ENCODE peak calls at places on chromosome 21, in seven cellular contexts. H, K, Y, O, G, U and D are unnamed samples.
A peak's percentile ranks its signal among the peaks of the same experiment; 100 is the strongest.

GRCh38 chr21:27149034-27149433 is 182.1 kb upstream of the ADAMTS5 start:
- DNase-seq in U (no peak), O (no peak), Y (no peak), K (no peak), G (no peak), H (no peak), D (no peak)

GRCh38 chr21:45303111-45303615 is 15.5 kb upstream of the POFUT2 start:
- DNase-seq in K (no peak), H (peak; percentile 78), O (no peak), Y (no peak), U (peak; percentile 74), G (no peak), D (no peak)

GRCh38 chr21:44950351-44950750 is 10.5 kb downstream of the SLX9 start:
- DNase-seq in U (no peak), K (no peak), G (no peak), O (no peak), Y (no peak), H (no peak), D (no peak)

GRCh38 chr21:32298658-32299081 is at the start of gene MRAP:
- DNase-seq in O (no peak), K (peak; percentile 46), G (no peak), Y (no peak), H (peak; percentile 66), U (no peak), D (no peak)

GRCh38 chr21:32257952-32258785 is 20.7 kb downstream of the MIS18A start:
- DNase-seq in K (peak; percentile 77), O (peak; percentile 69), G (peak; percentile 81), Y (peak; percentile 73), U (peak; percentile 82), H (no peak), D (peak; percentile 73)

GRCh38 chr21:27213328-27213727 is 246.4 kb upstream of the ADAMTS5 start:
- DNase-seq in O (no peak), U (no peak), H (no peak), G (no peak), K (no peak), Y (no peak), D (no peak)

GRCh38 chr21:24050233-24050632 is 1557.0 kb downstream of the MRPL39 start:
- DNase-seq in U (no peak), H (no peak), K (no peak), G (no peak), O (no peak), Y (no peak), D (no peak)

GRCh38 chr21:44727321-44727720 is 15.9 kb upstream of the TSPEAR start:
- DNase-seq in Y (no peak), H (peak; percentile 33), O (no peak), K (no peak), G (no peak), U (no peak), D (no peak)

GRCh38 chr21:32207096-32207716 is 71.6 kb downstream of the MIS18A start:
- DNase-seq in H (no peak), K (no peak), U (no peak), O (no peak), Y (no peak), G (peak; percentile 76), D (no peak)

GRCh38 chr21:21675601-21676000 is 677.4 kb downstream of the NCAM2 start:
- DNase-seq in U (no peak), K (no peak), G (no peak), H (no peak), O (no peak), Y (no peak), D (no peak)

GRCh38 chr21:21668198-21668597 is 670.0 kb downstream of the NCAM2 start:
- DNase-seq in H (no peak), K (no peak), U (no peak), Y (no peak), O (no peak), G (no peak), D (no peak)

GRCh38 chr21:21673959-21674358 is 675.8 kb downstream of the NCAM2 start:
- DNase-seq in G (no peak), K (no peak), O (no peak), U (no peak), Y (no peak), H (no peak), D (no peak)
- TF ChIP-seq EP300 in G (no peak), K (no peak), O (no peak), U (no peak), Y (no peak), H (no peak), D (no peak)

GRCh38 chr21:38392722-38393121 is 105.6 kb downstream of the ERG start:
- DNase-seq in G (no peak), U (no peak), Y (no peak), K (no peak), H (no peak), O (no peak), D (no peak)

GRCh38 chr21:38389891-38390290 is 108.4 kb downstream of the ERG start:
- DNase-seq in H (no peak), K (no peak), O (no peak), G (no peak), Y (no peak), U (no peak), D (no peak)

GRCh38 chr21:38386967-38387366 is 111.3 kb downstream of the ERG start:
- DNase-seq in K (no peak), O (no peak), H (no peak), G (no peak), U (no peak), Y (no peak), D (no peak)

GRCh38 chr21:38388219-38388618 is 110.1 kb downstream of the ERG start:
- DNase-seq in O (no peak), U (no peak), Y (no peak), H (no peak), G (no peak), K (no peak), D (no peak)

GRCh38 chr21:38388684-38389676 is 109.3 kb downstream of the ERG start:
- DNase-seq in Y (no peak), O (no peak), U (no peak), H (no peak), G (no peak), K (no peak), D (no peak)
- H3K4me1 ChIP-seq in Y (no peaks in the 10 kb centered on the region), O (no peaks in the 10 kb centered on the region), U (no peaks in the 10 kb centered on the region), H (peaks cover 3% of the 10 kb centered on the region), G (no peaks in the 10 kb centered on the region), K (no peaks in the 10 kb centered on the region), D (no peaks in the 10 kb centered on the region)

DNA sequence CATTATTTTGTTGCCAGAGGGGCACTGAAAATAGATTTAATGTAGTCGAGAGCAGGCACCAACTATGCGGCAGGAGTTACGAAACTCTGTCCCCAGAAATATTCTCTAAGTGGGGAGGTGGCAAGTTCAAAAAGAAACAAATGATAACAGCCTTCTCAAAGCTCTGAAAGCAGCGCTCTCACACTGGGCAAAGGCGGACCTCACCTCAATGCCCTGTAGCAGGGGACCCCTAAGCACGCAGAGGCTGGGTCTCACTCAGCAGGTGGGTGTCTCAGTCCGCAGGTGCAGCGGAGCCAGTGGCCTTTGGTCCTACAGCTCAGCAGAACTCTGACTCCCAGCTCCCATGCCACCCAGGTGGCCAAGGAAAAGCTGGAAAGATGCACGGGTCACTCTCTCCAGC is 21.8 kb upstream of the TMPRSS2 start:
- DNase-seq in G (no peak), Y (no peak), K (no peak), H (no peak), U (no peak), O (no peak), D (peak; percentile 25)
- H3K27ac ChIP-seq in G (no peak overlapping the region), Y (no peak overlapping the region), K (no peak overlapping the region), H (peak overlapping the region; percentile 22), U (no peak overlapping the region), O (no peak overlapping the region), D (peak overlapping the region; percentile 2)

GRCh38 chr21:28799926-28800325 is 192.8 kb downstream of the LTN1 start:
- DNase-seq in O (no peak), Y (no peak), K (no peak), G (no peak), H (no peak), U (peak; percentile 72), D (no peak)

GRCh38 chr21:28804089-28804670 is 188.5 kb downstream of the LTN1 start:
- DNase-seq in Y (no peak), K (no peak), H (no peak), U (no peak), O (no peak), G (no peak), D (no peak)

GRCh38 chr21:28801906-28802305 is 190.8 kb downstream of the LTN1 start:
- DNase-seq in O (no peak), G (no peak), H (no peak), K (no peak), Y (no peak), U (no peak), D (no peak)

GRCh38 chr21:28810826-28811524 is 181.7 kb downstream of the LTN1 start:
- DNase-seq in K (no peak), O (no peak), H (no peak), Y (no peak), G (no peak), U (no peak), D (no peak)

DNA sequence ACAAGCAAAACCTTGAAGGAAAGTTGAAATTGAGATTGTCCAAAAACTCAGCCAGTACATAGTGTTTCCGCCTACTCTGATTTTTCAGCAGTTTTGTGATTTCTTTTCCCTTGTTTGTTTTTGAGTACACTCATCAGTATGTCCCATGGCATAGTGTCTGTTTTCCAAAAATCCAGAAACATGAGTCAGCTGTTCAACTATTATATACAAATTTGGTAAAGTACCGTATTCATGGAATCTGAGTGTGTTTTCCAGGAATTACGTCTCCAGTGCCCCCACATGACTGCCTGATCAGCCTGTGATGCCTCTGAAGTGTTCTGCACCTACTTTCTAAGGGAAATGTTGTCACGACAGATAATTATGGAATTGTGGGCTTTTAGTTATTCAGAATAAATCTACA is 186.8 kb downstream of the LTN1 start:
- DNase-seq in K (no peak), U (no peak), O (no peak), Y (no peak), H (no peak), G (no peak), D (no peak)
- TF ChIP-seq EP300 in K (no peak), U (no peak), O (no peak), Y (no peak), H (peak; percentile 33), G (no peak), D (no peak)

GRCh38 chr21:39025198-39025597 is 158.1 kb downstream of the PSMG1 start:
- DNase-seq in Y (no peak), U (peak; percentile 38), H (no peak), G (no peak), O (no peak), K (no peak), D (no peak)
- H3K4me1 ChIP-seq in Y (peaks cover 50% of the 10 kb centered on the region), U (peaks cover 22% of the 10 kb centered on the region), H (peaks cover 35% of the 10 kb centered on the region), G (peaks cover 36% of the 10 kb centered on the region), O (no peaks in the 10 kb centered on the region), K (peaks cover 6% of the 10 kb centered on the region), D (peaks cover 22% of the 10 kb centered on the region)

GRCh38 chr21:30580132-30580531 is 10.1 kb downstream of the KRTAP22-2 start:
- DNase-seq in O (no peak), H (no peak), G (no peak), K (no peak), U (no peak), Y (no peak), D (no peak)
- H3K27ac ChIP-seq in O (no peak overlapping the region), H (no peak overlapping the region), G (no peak overlapping the region), K (no peak overlapping the region), U (no peak overlapping the region), Y (no peak overlapping the region), D (no peak overlapping the region)

GRCh38 chr21:37593015-37593414 is 226.4 kb downstream of the DYRK1A start:
- DNase-seq in G (no peak), K (no peak), Y (no peak), H (no peak), U (no peak), O (no peak), D (no peak)
- TF ChIP-seq EP300 in G (no peak), K (no peak), Y (no peak), H (no peak), U (no peak), O (no peak), D (no peak)